ENCODE peak calls at places on chromosomes 11 and 22, in four cellular contexts. V is GM12878, B is K562, N is HL-60. T is an unnamed sample.

GRCh38 chr11:59766542-59766941 is 11.4 kb downstream of the STX3 start:
- DNase-seq in N (no peak), B (peak; percentile 34), V (no peak), T (no peak)

GRCh38 chr11:35042906-35043305 is 96.1 kb upstream of the CD44 start:
- DNase-seq in B (no peak), V (no peak), N (no peak), T (no peak)

GRCh38 chr11:82996966-82997606 is 74.6 kb downstream of the RAB30 start:
- DNase-seq in N (no peak), V (peak; percentile 87), B (no peak), T (peak; percentile 47)

GRCh38 chr11:96105197-96105895 is 181.4 kb upstream of the MTMR2 start:
- DNase-seq in B (no peak), V (no peak), N (no peak), T (no peak)

GRCh38 chr22:24564376-24565058 is 8.7 kb downstream of the SNRPD3 start:
- DNase-seq in V (no peak), N (no peak), B (no peak), T (no peak)

GRCh38 chr22:39240841-39241631 is 3.7 kb downstream of the PDGFB start:
- DNase-seq in V (no peak), B (peak; percentile 38), N (no peak), T (no peak)

GRCh38 chr11:72781313-72782080 is 12.3 kb downstream of the STARD10 start:
- DNase-seq in B (peak; percentile 89), N (no peak), V (no peak), T (peak; percentile 80)

GRCh38 chr11:72602250-72602904 is 71.8 kb downstream of the PDE2A start:
- DNase-seq in V (no peak), N (no peak), B (no peak), T (no peak)

GRCh38 chr11:71948314-71949027 is 19.6 kb downstream of the RNF121 start:
- DNase-seq in B (peak; percentile 52), N (no peak), V (no peak), T (no peak)

GRCh38 chr11:34345012-34345804 is 12.6 kb downstream of the ABTB2 start:
- DNase-seq in N (peak; percentile 36), V (no peak), B (no peak), T (no peak)

GRCh38 chr11:68431984-68432600 is 28.5 kb upstream of the PPP6R3 start:
- DNase-seq in B (no peak), V (no peak), N (no peak), T (no peak)

GRCh38 chr22:42091446-42091764 is 833 bp upstream of the NDUFA6 start:
- DNase-seq in N (no peak), V (no peak), B (peak; percentile 15), T (no peak)

GRCh38 chr11:14974723-14975587 is 2.8 kb upstream of the CALCA start:
- DNase-seq in V (no peak), B (peak; percentile 42), N (peak; percentile 53), T (no peak)

GRCh38 chr11:75997273-75997552 is 182.2 kb downstream of the UVRAG start:
- DNase-seq in V (no peak), B (no peak), N (no peak), T (no peak)

DNA sequence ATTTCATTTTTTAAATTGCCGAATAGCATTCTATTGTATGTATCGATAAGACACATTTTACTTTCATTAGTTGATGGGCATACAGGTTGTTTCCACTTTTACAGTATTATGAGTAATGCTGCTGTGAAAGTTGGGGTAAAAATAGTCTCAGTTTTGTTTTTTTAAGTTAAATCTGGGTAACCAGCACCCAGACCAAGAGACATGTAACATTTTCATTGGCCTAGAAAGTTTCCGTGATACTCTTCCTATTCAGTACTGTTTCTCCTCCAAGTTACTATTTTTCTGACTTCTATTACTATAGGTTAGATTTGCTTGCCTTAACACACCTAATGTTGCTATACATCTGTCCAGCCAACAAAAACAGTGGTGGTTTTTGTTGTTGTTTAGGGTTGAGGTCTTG is 12.3 kb downstream of the IPO7 start:
- DNase-seq in B (no peak), N (no peak), V (peak; percentile 60), T (peak; percentile 30)
- TF ChIP-seq SPI1 in B (no peak), N (no peak), V (no peak), T (no peak)

GRCh38 chr11:69636870-69637600 is 3.9 kb upstream of the CCND1 start:
- DNase-seq in B (no peak), N (no peak), V (no peak), T (no peak)

GRCh38 chr11:69637601-69637955 is 3.4 kb upstream of the CCND1 start:
- DNase-seq in V (no peak), B (no peak), N (no peak), T (no peak)

GRCh38 chr11:69635210-69635609 is 5.7 kb upstream of the CCND1 start:
- DNase-seq in N (no peak), V (no peak), B (no peak), T (no peak)

GRCh38 chr11:69635804-69636511 is 5.0 kb upstream of the CCND1 start:
- DNase-seq in B (no peak), N (no peak), V (no peak), T (no peak)

GRCh38 chr11:69636512-69636866 is 4.5 kb upstream of the CCND1 start:
- DNase-seq in B (no peak), V (no peak), N (no peak), T (no peak)
- TF ChIP-seq SPI1 in B (no peak), V (no peak), N (no peak), T (no peak)

GRCh38 chr11:126747315-126747714 is 253.3 kb downstream of the KIRREL3 start:
- DNase-seq in V (no peak), B (no peak), N (no peak), T (no peak)
- TF ChIP-seq SPI1 in V (no peak), B (no peak), N (no peak), T (no peak)

DNA sequence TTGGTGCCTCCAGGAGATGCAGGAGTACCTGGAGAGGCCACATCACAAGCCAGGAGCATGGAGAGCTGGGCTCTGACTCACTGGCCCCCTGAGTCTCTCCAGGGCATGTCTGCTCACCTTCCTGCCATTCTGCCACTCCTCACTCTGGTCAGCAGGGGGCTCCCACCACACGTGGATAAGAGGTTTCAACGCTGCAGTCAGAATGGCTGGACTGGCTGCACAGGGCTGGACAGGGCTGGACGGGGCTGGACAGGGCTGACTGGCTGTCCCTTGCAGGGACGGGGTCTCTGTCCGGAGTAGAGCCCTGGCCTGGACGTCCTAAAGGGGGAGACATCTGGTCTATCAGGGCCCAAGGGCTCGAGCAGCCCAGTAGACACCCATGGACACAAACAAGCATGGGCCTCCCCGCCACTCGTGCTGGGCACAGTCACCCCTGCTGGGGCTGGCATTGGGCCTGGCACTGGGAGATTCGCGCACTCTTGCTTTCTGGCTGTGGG is 34.6 kb downstream of the CYTH4 start:
- DNase-seq in B (peak; percentile 75), V (no peak), N (peak; percentile 79), T (peak; percentile 88)
- TF ChIP-seq SPI1 in B (no peak), V (no peak), N (no peak), T (no peak)

GRCh38 chr22:40540265-40540664 is 96.3 kb downstream of the MRTFA start:
- DNase-seq in B (no peak), V (no peak), N (no peak), T (no peak)
- TF ChIP-seq SPI1 in B (no peak), V (no peak), N (no peak), T (no peak)

GRCh38 chr11:66849501-66850234 is 6.4 kb downstream of the RCE1 start:
- DNase-seq in B (no peak), N (no peak), V (no peak), T (peak; percentile 11)

GRCh38 chr11:66850588-66851250 is 6.1 kb upstream of the LRFN4 start:
- DNase-seq in V (no peak), N (no peak), B (no peak), T (peak; percentile 12)

GRCh38 chr11:66851251-66851620 is 5.6 kb upstream of the LRFN4 start:
- DNase-seq in N (no peak), B (no peak), V (no peak), T (peak; percentile 12)

GRCh38 chr11:66848671-66849500 is 5.6 kb downstream of the RCE1 start:
- DNase-seq in V (no peak), N (no peak), B (no peak), T (peak; percentile 12)

DNA sequence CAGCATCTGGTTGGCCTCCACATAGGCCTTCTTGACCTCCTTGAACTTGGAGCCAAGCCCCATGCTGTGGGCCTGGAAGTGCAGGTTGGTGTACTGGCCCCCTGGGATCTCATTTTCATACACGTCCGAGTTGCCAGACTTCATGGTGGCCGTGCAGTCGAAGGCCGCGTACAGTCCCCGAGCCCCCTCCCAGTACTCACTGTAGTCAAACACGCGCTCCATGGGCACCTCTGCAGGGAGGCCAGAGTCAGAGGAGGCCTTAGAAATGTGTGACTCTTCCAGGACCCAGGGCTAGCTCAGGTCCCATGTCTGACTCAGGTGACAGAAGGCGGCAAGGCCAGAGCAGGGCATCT is 6.7 kb upstream of the LRFN4 start:
- DNase-seq in B (no peak), N (no peak), V (no peak), T (no peak)
- TF ChIP-seq SPI1 in B (no peak), N (no peak), V (no peak), T (no peak)

GRCh38 chr11:127632546-127632945 is 632.0 kb upstream of the KIRREL3 start:
- DNase-seq in B (no peak), N (no peak), V (no peak), T (no peak)
- TF ChIP-seq SPI1 in B (no peak), N (no peak), V (peak; percentile 48), T (peak; percentile 49)

GRCh38 chr11:119983816-119984215 is 154.1 kb downstream of the TRIM29 start:
- DNase-seq in N (no peak), V (no peak), B (no peak), T (no peak)
- TF ChIP-seq SPI1 in N (no peak), V (no peak), B (no peak), T (no peak)